ENCODE peak calls at places on chromosomes 2 and 18, in ten cellular contexts. F is ovary, L is small intestine, K is IMR-90, A is stomach, P is transverse colon, N is left lung, U is K562, D is HCT116, T is neural progenitor cell. O is an unnamed sample.

GRCh38 chr2:17821535-17822451 is 5.5 kb downstream of the MSGN1 start:
- DNase-seq in T (peak; percentile 18), N (no peak), D (no peak), P (no peak), U (no peak), A (no peak), K (no peak), F (no peak), L (no peak), O (no peak)

GRCh38 chr2:113829836-113830235 is 60.1 kb upstream of the ACTR3 start:
- DNase-seq in D (no peak), T (no peak), U (no peak), A (no peak), P (no peak), N (no peak), K (no peak), L (no peak), F (no peak), O (no peak)

GRCh38 chr2:38465789-38466127 is 88.7 kb upstream of the ATL2 start:
- DNase-seq in A (peak; percentile 55), K (peak; percentile 21), P (peak; percentile 35), L (peak; percentile 58), T (peak; percentile 50), D (peak; percentile 54), U (peak; percentile 53), N (no peak), F (peak; percentile 32), O (no peak)

GRCh38 chr2:234863043-234863934 is 88.5 kb upstream of the SH3BP4 start:
- DNase-seq in U (no peak), N (no peak), L (peak; percentile 82), A (no peak), D (peak; percentile 54), P (peak; percentile 19), F (peak; percentile 61), T (no peak), K (peak; percentile 82), O (no peak)

GRCh38 chr2:72138011-72138881 is 9.4 kb downstream of the CYP26B1 start:
- DNase-seq in P (no peak), K (no peak), F (peak; percentile 10), A (peak; percentile 45), N (peak; percentile 30), T (peak; percentile 60), L (peak; percentile 68), U (no peak), D (no peak), O (no peak)

GRCh38 chr2:165610591-165611029 is 141.1 kb downstream of the CSRNP3 start:
- DNase-seq in N (no peak), F (no peak), A (no peak), U (no peak), L (no peak), P (no peak), T (no peak), K (no peak), D (no peak), O (no peak)

GRCh38 chr2:27828305-27828704 is 56.8 kb downstream of the MRPL33 start:
- DNase-seq in T (no peak), A (no peak), U (no peak), K (no peak), P (no peak), N (no peak), L (no peak), D (no peak), F (no peak), O (no peak)

GRCh38 chr2:135909976-135910375 is 33.7 kb upstream of the MCM6 start:
- DNase-seq in T (no peak), A (no peak), N (no peak), K (peak; percentile 62), U (no peak), D (no peak), L (no peak), F (no peak), P (no peak), O (no peak)

GRCh38 chr2:50746526-50746925 is 285.4 kb downstream of the NRXN1 start:
- DNase-seq in D (peak; percentile 28), U (peak; percentile 9), P (no peak), T (peak; percentile 40), N (no peak), A (no peak), K (peak; percentile 27), L (peak; percentile 38), F (no peak), O (no peak)

GRCh38 chr2:12928197-12928596 is 211.5 kb downstream of the TRIB2 start:
- DNase-seq in K (peak; percentile 81), T (no peak), F (no peak), L (no peak), N (no peak), P (no peak), A (no peak), U (peak; percentile 36), D (no peak), O (no peak)

GRCh38 chr18:74446631-74447403 is 10.3 kb downstream of the DIPK1C start:
- DNase-seq in T (no peak), N (no peak), D (no peak), A (no peak), F (no peak), P (no peak), K (no peak), U (no peak), L (no peak), O (no peak)

DNA sequence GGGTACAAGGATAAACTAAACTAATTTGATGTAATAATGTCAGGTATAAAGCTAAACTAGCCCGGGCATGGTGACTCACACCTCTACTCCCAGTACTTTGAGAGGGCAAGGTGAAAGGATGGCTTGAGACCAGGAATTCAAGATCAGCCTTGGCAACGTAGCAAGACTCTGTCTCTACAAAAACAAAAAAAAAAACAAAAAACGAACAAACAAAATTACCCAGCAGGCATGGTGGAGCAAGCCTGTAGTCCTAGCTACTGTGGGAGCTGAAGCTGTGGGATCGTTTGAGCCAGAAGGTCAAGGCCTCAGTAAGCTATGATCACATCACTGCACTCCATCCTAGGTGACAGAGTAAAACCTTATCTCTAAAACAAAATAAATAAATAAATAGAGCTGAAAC is 131.8 kb upstream of the KYNU start:
- DNase-seq in F (no peak), D (no peak), N (no peak), L (no peak), U (peak; percentile 22), T (no peak), K (no peak), P (no peak), A (no peak), O (no peak)
- H3K4me1 ChIP-seq in F (no peaks in the 10 kb centered on the region), D (no peaks in the 10 kb centered on the region), N (no peaks in the 10 kb centered on the region), L (no peaks in the 10 kb centered on the region), U (no peaks in the 10 kb centered on the region), T (no peaks in the 10 kb centered on the region), K (no peaks in the 10 kb centered on the region), P (no peaks in the 10 kb centered on the region), A (no peaks in the 10 kb centered on the region), O (no peaks in the 10 kb centered on the region)

GRCh38 chr2:74267068-74267467 is 68.7 kb downstream of the MTHFD2 start:
- DNase-seq in U (peak; percentile 74), N (no peak), P (peak; percentile 79), T (peak; percentile 45), F (no peak), L (peak; percentile 94), K (no peak), A (peak; percentile 53), D (peak; percentile 53), O (peak; percentile 25)

GRCh38 chr2:74262681-74263080 is 64.3 kb downstream of the MTHFD2 start:
- DNase-seq in P (no peak), K (no peak), T (no peak), D (no peak), A (no peak), U (no peak), N (no peak), F (no peak), L (no peak), O (no peak)

GRCh38 chr2:74261204-74261864 is 62.9 kb downstream of the MTHFD2 start:
- DNase-seq in F (no peak), N (no peak), D (peak; percentile 31), U (no peak), P (peak; percentile 50), A (peak; percentile 37), K (no peak), L (peak; percentile 17), T (peak; percentile 74), O (no peak)

GRCh38 chr2:74260495-74260894 is 62.1 kb downstream of the MTHFD2 start:
- DNase-seq in P (no peak), D (no peak), U (no peak), A (no peak), T (no peak), N (no peak), K (no peak), L (no peak), F (no peak), O (no peak)

GRCh38 chr2:74264281-74264680 is 65.9 kb downstream of the MTHFD2 start:
- DNase-seq in U (no peak), P (no peak), F (no peak), N (no peak), T (no peak), D (no peak), A (no peak), K (no peak), L (no peak), O (no peak)
- H3K4me1 ChIP-seq in U (peaks cover 9% of the 10 kb centered on the region), P (no peaks in the 10 kb centered on the region), F (no peaks in the 10 kb centered on the region), N (no peaks in the 10 kb centered on the region), T (peaks cover 4% of the 10 kb centered on the region), D (peaks cover 22% of the 10 kb centered on the region), A (no peaks in the 10 kb centered on the region), K (no peaks in the 10 kb centered on the region), L (no peaks in the 10 kb centered on the region), O (peaks cover 10% of the 10 kb centered on the region)

GRCh38 chr2:173191601-173192000 is 116.0 kb downstream of the MAP3K20 start:
- DNase-seq in K (peak; percentile 55), N (no peak), A (no peak), U (no peak), P (no peak), F (no peak), D (no peak), T (peak; percentile 15), L (no peak), O (no peak)

GRCh38 chr2:173193925-173194324 is 118.3 kb downstream of the MAP3K20 start:
- DNase-seq in P (no peak), N (no peak), L (no peak), T (peak; percentile 13), D (no peak), U (no peak), A (no peak), F (no peak), K (peak; percentile 53), O (no peak)

GRCh38 chr2:173187911-173188788 is 112.5 kb downstream of the MAP3K20 start:
- DNase-seq in T (no peak), K (peak; percentile 82), F (no peak), P (no peak), U (peak; percentile 41), D (no peak), N (no peak), L (no peak), A (no peak), O (no peak)

GRCh38 chr2:173195100-173195499 is 119.5 kb downstream of the MAP3K20 start:
- DNase-seq in F (no peak), A (no peak), P (no peak), N (no peak), K (no peak), L (no peak), T (peak; percentile 83), D (no peak), U (no peak), O (no peak)

GRCh38 chr2:173192071-173192470 is 116.4 kb downstream of the MAP3K20 start:
- DNase-seq in F (no peak), A (no peak), N (no peak), T (no peak), P (no peak), D (no peak), L (no peak), K (no peak), U (no peak), O (no peak)
- H3K4me1 ChIP-seq in F (peaks cover 6% of the 10 kb centered on the region), A (peaks cover 8% of the 10 kb centered on the region), N (peaks cover 12% of the 10 kb centered on the region), T (peaks cover 48% of the 10 kb centered on the region), P (peaks cover 9% of the 10 kb centered on the region), D (peaks cover 12% of the 10 kb centered on the region), L (peaks cover 3% of the 10 kb centered on the region), K (peaks cover 18% of the 10 kb centered on the region), U (peaks cover 6% of the 10 kb centered on the region), O (no peaks in the 10 kb centered on the region)

GRCh38 chr2:146986161-146986560 is 858.7 kb upstream of the ACVR2A start:
- DNase-seq in D (no peak), A (no peak), P (no peak), U (no peak), K (no peak), F (no peak), T (no peak), L (no peak), N (no peak), O (no peak)
- H3K4me1 ChIP-seq in D (no peaks in the 10 kb centered on the region), A (no peaks in the 10 kb centered on the region), P (no peaks in the 10 kb centered on the region), U (no peaks in the 10 kb centered on the region), K (peaks cover 2% of the 10 kb centered on the region), F (no peaks in the 10 kb centered on the region), T (no peaks in the 10 kb centered on the region), L (no peaks in the 10 kb centered on the region), N (no peaks in the 10 kb centered on the region), O (peaks cover 2% of the 10 kb centered on the region)